ENCODE peak calls at places on chromosomes 16 and 17, in six cellular contexts. Y is fibroblast of mammary gland; N is effector memory CD4-positive, alpha-beta T cell; T is activated naive CD8-positive, alpha-beta T cell treated with anti-CD3 and anti-CD28 coated beads for 36 hours; G is amygdala; B is CD8-positive, alpha-beta T cell. D is an unnamed sample.

GRCh38 chr17:45363498-45363897 is 46.7 kb upstream of the MAP3K14 start:
- DNase-seq in N (no peak), Y (no peak), T (no peak), G (no peak), B (no peak), D (no peak)

GRCh38 chr17:65556014-65556909 is 5.2 kb downstream of the AXIN2 start:
- DNase-seq in B (peak), Y (peak), T (peak), G (no peak), N (peak), D (peak)

GRCh38 chr17:41579484-41580243 is 7.0 kb downstream of the KRT14 start:
- DNase-seq in T (peak), B (peak), Y (peak), N (peak), G (peak), D (peak)

GRCh38 chr17:34299918-34300600 is 14.5 kb downstream of the CCL11 start:
- DNase-seq in B (no peak), N (no peak), G (no peak), Y (peak), T (no peak), D (no peak)

GRCh38 chr16:53545433-53545832 is 42.4 kb upstream of the AKTIP start:
- DNase-seq in T (peak), Y (no peak), G (no peak), B (peak), N (peak), D (peak)

GRCh38 chr17:28053044-28053670 is 10.7 kb downstream of the NLK start:
- DNase-seq in T (no peak), N (no peak), Y (no peak), B (no peak), G (no peak), D (no peak)

GRCh38 chr17:48616719-48617514 is 1.8 kb upstream of the HOXB8 start:
- DNase-seq in G (no peak), B (no peak), T (no peak), Y (no peak), N (no peak), D (no peak)

GRCh38 chr16:25111403-25112166 is at the start of gene LCMT1:
- DNase-seq in N (peak), G (peak), T (peak), B (peak), Y (peak), D (peak)

GRCh38 chr16:35744716-35745115 is 2285.3 kb downstream of the TP53TG3F start:
- DNase-seq in Y (no peak), G (no peak), B (no peak), N (no peak), T (no peak), D (no peak)

GRCh38 chr17:13940858-13941665 is 128.2 kb upstream of the COX10 start:
- DNase-seq in N (no peak), B (no peak), T (no peak), Y (peak), G (no peak), D (no peak)

GRCh38 chr16:5042574-5043171 is 8.9 kb upstream of the NAGPA start:
- DNase-seq in B (no peak), N (no peak), T (no peak), G (no peak), Y (peak), D (no peak)

GRCh38 chr17:80960037-80960796 is 31.4 kb upstream of the CHMP6 start:
- DNase-seq in G (no peak), N (no peak), T (no peak), Y (no peak), B (no peak), D (no peak)

GRCh38 chr17:79574108-79574507 is 36.7 kb downstream of the RBFOX3 start:
- DNase-seq in B (no peak), N (no peak), T (no peak), Y (peak), G (no peak), D (no peak)

GRCh38 chr17:74325743-74326379 is at the start of gene KIF19:
- DNase-seq in Y (no peak), T (peak), G (no peak), B (peak), N (peak), D (peak)

GRCh38 chr17:57970706-57971105 is 15.5 kb upstream of the CUEDC1 start:
- DNase-seq in N (no peak), T (no peak), B (no peak), G (no peak), Y (peak), D (no peak)

GRCh38 chr16:79257958-79258490 is 342.5 kb downstream of the MAF start:
- DNase-seq in B (no peak), T (no peak), Y (no peak), N (no peak), G (no peak), D (no peak)

GRCh38 chr16:66189951-66190350 is 176.5 kb upstream of the CDH5 start:
- DNase-seq in N (no peak), G (no peak), B (no peak), Y (peak), T (no peak), D (no peak)

GRCh38 chr16:4058386-4058785 is 57.9 kb downstream of the ADCY9 start:
- DNase-seq in B (no peak), G (no peak), N (no peak), T (no peak), Y (no peak), D (no peak)

GRCh38 chr16:57167951-57168350 is 17.9 kb downstream of the PSME3IP1 start:
- DNase-seq in B (no peak), Y (peak), T (no peak), N (no peak), G (no peak), D (no peak)

GRCh38 chr16:29852654-29853053 is 10.4 kb downstream of the CDIPT start:
- DNase-seq in B (no peak), Y (peak), T (no peak), G (peak), N (no peak), D (no peak)

GRCh38 chr17:77867976-77868713 is 90.4 kb upstream of the TNRC6C start:
- DNase-seq in B (no peak), Y (no peak), N (no peak), G (no peak), T (no peak), D (no peak)

GRCh38 chr16:89909777-89910716 is 8.6 kb upstream of the MC1R start:
- DNase-seq in Y (peak), T (peak), B (peak), N (peak), G (peak), D (peak)

GRCh38 chr17:83173997-83174858 is 94.8 kb downstream of the METRNL start:
- DNase-seq in G (no peak), T (no peak), N (no peak), Y (peak), B (no peak), D (no peak)

GRCh38 chr16:68021490-68021889 is 1.5 kb downstream of the DDX28 start:
- DNase-seq in N (no peak), Y (no peak), T (no peak), B (no peak), G (no peak), D (no peak)

GRCh38 chr17:64242633-64243032 is 20.4 kb downstream of the TEX2 start:
- DNase-seq in Y (no peak), T (no peak), N (no peak), B (no peak), G (no peak), D (no peak)

GRCh38 chr16:69350536-69351133 is 951 bp downstream of the TMED6 start:
- DNase-seq in N (no peak), G (no peak), B (no peak), Y (no peak), T (no peak), D (no peak)

GRCh38 chr17:33381201-33381600 is 88.1 kb upstream of the ASIC2 start:
- DNase-seq in N (no peak), B (no peak), T (no peak), Y (no peak), G (no peak), D (no peak)

GRCh38 chr16:69935278-69935711 is 15.8 kb upstream of the CLEC18A start:
- DNase-seq in N (no peak), T (no peak), Y (no peak), B (no peak), G (no peak), D (no peak)

GRCh38 chr16:69494993-69495392 is 70.6 kb downstream of the CYB5B start:
- DNase-seq in N (peak), Y (peak), B (no peak), G (no peak), T (peak), D (no peak)

GRCh38 chr16:81036751-81037350 is 1.2 kb downstream of the ATMIN start:
- DNase-seq in Y (peak), G (no peak), B (no peak), T (no peak), N (no peak), D (peak)

GRCh38 chr17:65365209-65365608 is 196.2 kb downstream of the AXIN2 start:
- DNase-seq in G (no peak), N (no peak), Y (no peak), B (no peak), T (no peak), D (no peak)

GRCh38 chr17:13084420-13084819 is 66.6 kb upstream of the ELAC2 start:
- DNase-seq in B (no peak), N (no peak), Y (no peak), T (no peak), G (no peak), D (no peak)

GRCh38 chr17:28524476-28525415 is 18.6 kb downstream of the FOXN1 start:
- DNase-seq in G (no peak), N (no peak), Y (peak), B (no peak), T (no peak), D (no peak)

GRCh38 chr17:38730526-38731379 is 612 bp downstream of the CISD3 start:
- DNase-seq in N (no peak), B (no peak), G (no peak), T (no peak), Y (peak), D (no peak)